ENCODE peak calls at places on chromosomes 12 and 14, in eight cellular contexts. D is iPS DF 19.7; V is mesothelial cell of epicardium; S is ACHN; X is stimulated activated CD4-positive, alpha-beta T cell treated with anti-CD3 and anti-CD28 coated beads, Interleukin-4, amount 100 ng/mL, for 24 hours; Y is stimulated activated CD8-positive, alpha-beta memory T cell treated with anti-CD3 and anti-CD28 coated beads, Interleukin-4, amount 100 ng/mL, for 24 hours; U is endothelial cell of umbilical vein; O is EL. B is an unnamed sample.

GRCh38 chr14:77120771-77121743 is 20.5 kb downstream of the ZDHHC22 start:
- DNase-seq in Y (no peak), S (no peak), V (no peak), O (no peak), U (no peak), X (no peak), D (no peak), B (no peak)

GRCh38 chr12:1918081-1918874 is at the start of gene CACNA2D4:
- DNase-seq in X (no peak), V (no peak), S (no peak), U (no peak), O (no peak), Y (no peak), D (no peak), B (no peak)

GRCh38 chr14:64119535-64119934 is 174.6 kb downstream of the ESR2 start:
- DNase-seq in Y (no peak), X (no peak), V (no peak), S (no peak), D (no peak), O (no peak), U (no peak), B (no peak)

GRCh38 chr12:122137229-122137628 is 36.8 kb downstream of the IL31 start:
- DNase-seq in X (no peak), V (no peak), D (no peak), U (no peak), S (no peak), O (no peak), Y (no peak), B (no peak)

GRCh38 chr12:40903040-40903439 is 210.8 kb downstream of the CNTN1 start:
- DNase-seq in Y (no peak), V (no peak), O (no peak), D (no peak), U (peak), X (no peak), S (no peak), B (no peak)

GRCh38 chr12:59115526-59115925 is 195.2 kb upstream of the LRIG3 start:
- DNase-seq in S (no peak), X (no peak), Y (no peak), D (no peak), V (no peak), U (peak), O (peak), B (no peak)

GRCh38 chr14:74596747-74597456 is 15.1 kb downstream of the LTBP2 start:
- DNase-seq in U (no peak), D (no peak), V (no peak), S (no peak), Y (no peak), X (no peak), O (no peak), B (peak)

GRCh38 chr12:52646613-52647012 is 5.4 kb downstream of the KRT2 start:
- DNase-seq in X (no peak), V (no peak), D (no peak), O (no peak), U (no peak), Y (no peak), S (no peak), B (no peak)

GRCh38 chr12:56978397-56979138 is 21.2 kb upstream of the RDH16 start:
- DNase-seq in D (no peak), O (no peak), U (no peak), V (no peak), S (no peak), X (no peak), Y (no peak), B (no peak)

GRCh38 chr12:3207858-3208257 is 130.7 kb downstream of the TSPAN9 start:
- DNase-seq in S (no peak), Y (no peak), U (no peak), O (no peak), D (peak), V (no peak), X (no peak), B (no peak)

GRCh38 chr12:97386133-97386581 is 76.4 kb upstream of the RMST start:
- DNase-seq in O (no peak), V (no peak), Y (no peak), D (no peak), U (no peak), X (no peak), S (peak), B (peak)

GRCh38 chr12:116601524-116601923 is 42.3 kb downstream of the MAP1LC3B2 start:
- DNase-seq in V (no peak), Y (no peak), U (peak), X (no peak), S (peak), D (no peak), O (peak), B (no peak)

GRCh38 chr12:100706029-100706428 is 88.5 kb upstream of the ANO4 start:
- DNase-seq in V (no peak), U (no peak), S (peak), O (peak), X (no peak), D (no peak), Y (no peak), B (peak)

GRCh38 chr14:50357124-50357523 is 39.6 kb downstream of the CDKL1 start:
- DNase-seq in S (no peak), U (no peak), Y (no peak), V (no peak), D (no peak), X (no peak), O (no peak), B (no peak)

GRCh38 chr12:65765436-65765813 is 58.9 kb upstream of the HMGA2 start:
- DNase-seq in Y (no peak), D (no peak), S (peak), V (no peak), U (peak), X (no peak), O (peak), B (peak)

GRCh38 chr14:76268700-76269099 is 107.2 kb upstream of the ESRRB start:
- DNase-seq in U (no peak), S (no peak), D (no peak), O (no peak), V (no peak), X (no peak), Y (no peak), B (no peak)

GRCh38 chr12:130104114-130104513 is 58.1 kb upstream of the FZD10 start:
- DNase-seq in U (no peak), S (no peak), O (no peak), X (no peak), Y (no peak), V (no peak), D (no peak), B (no peak)

GRCh38 chr12:1977588-1977987 is 26.7 kb downstream of the DCP1B start:
- DNase-seq in D (no peak), O (no peak), Y (no peak), V (no peak), U (no peak), S (no peak), X (no peak), B (no peak)

GRCh38 chr14:68979021-68979721 is at the start of gene ACTN1:
- DNase-seq in S (peak), Y (peak), O (peak), X (peak), V (peak), D (peak), U (peak), B (peak)

GRCh38 chr12:124956571-124956970 is 32.4 kb downstream of the DHX37 start:
- DNase-seq in U (no peak), S (no peak), Y (no peak), O (no peak), V (no peak), D (no peak), X (no peak), B (no peak)

GRCh38 chr14:49992901-49993335 is 100.0 kb downstream of the ARF6 start:
- DNase-seq in X (peak), S (no peak), V (no peak), U (no peak), O (peak), Y (no peak), D (no peak), B (peak)

GRCh38 chr12:102765736-102766135 is 151.3 kb downstream of the PAH start:
- DNase-seq in S (no peak), O (no peak), U (no peak), D (no peak), Y (no peak), X (no peak), V (no peak), B (peak)

B was measured in astrocyte of the spinal cord.